ENCODE peak calls at places on chromosomes 4 and X, in ten cellular contexts. H, Q, T, D, R, P, K, J, O and L are unnamed samples.

GRCh38 chrX:54494166-54494969 is 1.7 kb downstream of the FGD1 start:
- DNase-seq in H (peak), Q (no peak), T (no peak), D (no peak), R (no peak), P (no peak), K (no peak), J (no peak), O (no peak), L (no peak)

GRCh38 chr4:158006973-158007372 is 165.9 kb downstream of the GASK1B start:
- DNase-seq in H (no peak), Q (no peak), T (no peak), D (no peak), R (no peak), P (no peak), K (no peak), J (no peak), O (no peak), L (no peak)

GRCh38 chr4:35639929-35640328 is 604.4 kb downstream of the ARAP2 start:
- DNase-seq in H (no peak), Q (no peak), T (no peak), D (no peak), R (no peak), P (no peak), K (no peak), J (no peak), O (no peak), L (no peak)

GRCh38 chr4:44446191-44446590 is 2.4 kb downstream of the KCTD8 start:
- DNase-seq in H (no peak), Q (no peak), T (no peak), D (no peak), R (no peak), P (no peak), K (no peak), J (no peak), O (no peak), L (no peak)

GRCh38 chrX:9729161-9729885 is 36.3 kb downstream of the GPR143 start:
- DNase-seq in H (peak), Q (no peak), T (no peak), D (no peak), R (no peak), P (no peak), K (no peak), J (no peak), O (no peak), L (no peak)

GRCh38 chrX:10235851-10236250 is 79.1 kb downstream of the CLCN4 start:
- DNase-seq in H (peak), Q (no peak), T (no peak), D (no peak), R (no peak), P (no peak), K (no peak), J (no peak), O (no peak), L (no peak)

GRCh38 chrX:13754765-13755164 is 20.2 kb downstream of the OFD1 start:
- DNase-seq in H (no peak), Q (no peak), T (no peak), D (no peak), R (no peak), P (no peak), K (no peak), J (no peak), O (no peak), L (no peak)

GRCh38 chr4:71231073-71231752 is 107.6 kb upstream of the SLC4A4 start:
- DNase-seq in H (peak), Q (no peak), T (peak), D (peak), R (peak), P (peak), K (no peak), J (no peak), O (peak), L (peak)

GRCh38 chr4:7381890-7382633 is 52.7 kb downstream of the PSAPL1 start:
- DNase-seq in H (no peak), Q (no peak), T (no peak), D (no peak), R (peak), P (no peak), K (no peak), J (no peak), O (no peak), L (no peak)

GRCh38 chrX:39654183-39654925 is 443.4 kb downstream of the BCOR start:
- DNase-seq in H (no peak), Q (no peak), T (no peak), D (no peak), R (no peak), P (no peak), K (no peak), J (no peak), O (no peak), L (no peak)

GRCh38 chr4:32022071-32022470 is 1301.9 kb downstream of the PCDH7 start:
- DNase-seq in H (no peak), Q (no peak), T (no peak), D (no peak), R (no peak), P (no peak), K (no peak), J (no peak), O (no peak), L (no peak)

GRCh38 chrX:118177708-118178107 is 61.1 kb upstream of the KLHL13 start:
- DNase-seq in H (no peak), Q (no peak), T (no peak), D (no peak), R (no peak), P (no peak), K (no peak), J (no peak), O (no peak), L (no peak)

GRCh38 chrX:118181030-118181429 is 64.4 kb upstream of the KLHL13 start:
- DNase-seq in H (peak), Q (no peak), T (no peak), D (no peak), R (no peak), P (no peak), K (no peak), J (no peak), O (no peak), L (no peak)

GRCh38 chrX:118179161-118179560 is 62.6 kb upstream of the KLHL13 start:
- DNase-seq in H (no peak), Q (no peak), T (no peak), D (no peak), R (no peak), P (no peak), K (no peak), J (no peak), O (no peak), L (no peak)

GRCh38 chrX:118178450-118178849 is 61.8 kb upstream of the KLHL13 start:
- DNase-seq in H (no peak), Q (peak), T (no peak), D (no peak), R (no peak), P (no peak), K (no peak), J (no peak), O (no peak), L (no peak)

GRCh38 chrX:118179718-118180117 is 63.1 kb upstream of the KLHL13 start:
- DNase-seq in H (no peak), Q (no peak), T (no peak), D (no peak), R (no peak), P (no peak), K (no peak), J (no peak), O (no peak), L (no peak)
- TF ChIP-seq CTCF in H (no peak), Q (no peak), T (no peak), D (no peak), R (no peak), P (no peak), K (no peak), J (no peak), O (no peak), L (no peak)

GRCh38 chr4:116923389-116923788 is 162.0 kb downstream of the TRAM1L1 start:
- DNase-seq in H (no peak), Q (no peak), T (no peak), D (no peak), R (no peak), P (no peak), K (no peak), J (no peak), O (no peak), L (no peak)

GRCh38 chr4:116925900-116926457 is 159.4 kb downstream of the TRAM1L1 start:
- DNase-seq in H (peak), Q (peak), T (peak), D (no peak), R (peak), P (no peak), K (no peak), J (no peak), O (peak), L (no peak)

GRCh38 chr4:116930329-116930728 is 155.0 kb downstream of the TRAM1L1 start:
- DNase-seq in H (no peak), Q (no peak), T (no peak), D (no peak), R (no peak), P (no peak), K (no peak), J (no peak), O (no peak), L (no peak)

GRCh38 chr4:116926631-116927295 is 158.6 kb downstream of the TRAM1L1 start:
- DNase-seq in H (no peak), Q (no peak), T (no peak), D (no peak), R (no peak), P (no peak), K (no peak), J (no peak), O (no peak), L (no peak)
- TF ChIP-seq CTCF in H (no peak), Q (no peak), T (no peak), D (no peak), R (no peak), P (no peak), K (no peak), J (no peak), O (no peak), L (no peak)

GRCh38 chr4:165698272-165698671 is 174.8 kb upstream of the TLL1 start:
- DNase-seq in H (no peak), Q (no peak), T (no peak), D (no peak), R (no peak), P (no peak), K (no peak), J (no peak), O (no peak), L (no peak)

GRCh38 chr4:165700855-165701254 is 172.2 kb upstream of the TLL1 start:
- DNase-seq in H (no peak), Q (peak), T (no peak), D (no peak), R (no peak), P (no peak), K (no peak), J (no peak), O (no peak), L (no peak)
- TF ChIP-seq CTCF in H (peak), Q (no peak), T (no peak), D (no peak), R (no peak), P (no peak), K (peak), J (no peak), O (no peak), L (no peak)

GRCh38 chr4:103429283-103429682 is 231.1 kb upstream of the CENPE start:
- DNase-seq in H (no peak), Q (peak), T (no peak), D (no peak), R (no peak), P (no peak), K (peak), J (no peak), O (no peak), L (no peak)
- TF ChIP-seq CTCF in H (no peak), Q (peak), T (no peak), D (no peak), R (no peak), P (no peak), K (no peak), J (no peak), O (no peak), L (no peak)

GRCh38 chr4:1031956-1032795 is 20.8 kb downstream of the FGFRL1 start:
- DNase-seq in H (no peak), Q (no peak), T (no peak), D (no peak), R (no peak), P (no peak), K (no peak), J (no peak), O (no peak), L (peak)
- TF ChIP-seq CTCF in H (no peak), Q (no peak), T (no peak), D (no peak), R (no peak), P (no peak), K (no peak), J (no peak), O (no peak), L (no peak)

DNA sequence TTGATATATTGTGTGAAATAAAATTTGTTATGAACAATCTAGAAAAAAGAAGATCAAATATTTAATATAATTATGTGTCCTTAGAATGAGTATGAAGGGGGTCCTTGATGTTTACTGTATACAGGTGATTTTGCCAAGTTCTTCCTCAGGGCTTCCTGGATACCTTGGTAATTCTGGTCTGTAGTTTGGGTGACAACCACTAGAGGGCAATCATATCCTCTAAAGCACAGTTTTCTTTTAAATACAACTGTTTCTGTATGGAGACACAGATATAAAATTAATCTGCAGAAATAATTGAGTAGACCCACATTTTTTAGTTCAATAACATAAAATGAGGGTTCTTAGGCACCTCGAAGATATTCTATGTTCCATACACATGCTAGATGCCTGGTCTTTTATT is 157.7 kb downstream of the SPANXN1 start:
- DNase-seq in H (peak), Q (no peak), T (peak), D (peak), R (no peak), P (no peak), K (peak), J (no peak), O (no peak), L (peak)
- TF ChIP-seq CTCF in H (peak), Q (no peak), T (peak), D (peak), R (no peak), P (peak), K (no peak), J (peak), O (peak), L (no peak)

DNA sequence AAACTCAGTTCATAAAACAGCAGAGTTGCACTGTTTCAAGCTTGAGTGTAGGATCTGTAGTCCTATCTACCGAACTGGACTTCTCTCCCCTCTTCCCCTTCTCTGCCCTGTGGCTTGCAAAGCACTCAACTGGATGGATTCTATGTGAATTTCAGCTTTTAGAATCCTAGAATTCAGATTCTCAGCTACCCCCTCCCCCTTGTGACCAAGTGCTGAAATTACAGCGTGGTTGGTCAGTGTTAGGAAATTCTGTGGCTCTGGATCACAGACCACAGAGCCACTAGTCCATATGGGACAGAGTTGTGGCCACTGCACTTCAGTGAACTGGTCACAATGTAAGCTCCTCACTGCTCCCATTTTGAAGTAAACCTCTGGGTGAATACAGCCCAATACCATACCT is 64.6 kb upstream of the TRPC5 start:
- DNase-seq in H (no peak), Q (peak), T (no peak), D (peak), R (no peak), P (no peak), K (peak), J (no peak), O (no peak), L (peak)
- TF ChIP-seq CTCF in H (peak), Q (peak), T (peak), D (peak), R (no peak), P (no peak), K (peak), J (peak), O (peak), L (no peak)

GRCh38 chr4:5460106-5460801 is 248.1 kb downstream of the EVC2 start:
- DNase-seq in H (peak), Q (peak), T (peak), D (peak), R (peak), P (no peak), K (peak), J (peak), O (no peak), L (no peak)
- TF ChIP-seq CTCF in H (peak), Q (peak), T (peak), D (peak), R (no peak), P (peak), K (peak), J (peak), O (peak), L (no peak)